ENCODE peak calls at places on chromosomes 2 and 18, in seven cellular contexts. One of them, this sample, is unnamed.

GRCh38 chr2:53569957-53570727 is 197.5 kb upstream of the CHAC2 start:
- DNase-seq in suprapubic skin: no peak
- DNase-seq in K562: no peak
- DNase-seq in transverse colon: no peak
- DNase-seq in A549: peak; percentile 9
- DNase-seq in stomach: no peak
- DNase-seq in esophagus muscularis mucosa: no peak
- DNase-seq in this sample: no peak

GRCh38 chr18:11322716-11323115 is 173.3 kb upstream of the PIEZO2 start:
- DNase-seq in stomach: no peak
- DNase-seq in K562: no peak
- DNase-seq in suprapubic skin: no peak
- DNase-seq in transverse colon: no peak
- DNase-seq in esophagus muscularis mucosa: no peak
- DNase-seq in A549: peak; percentile 6
- DNase-seq in this sample: no peak

GRCh38 chr2:10550206-10551001 is 102.3 kb upstream of the ODC1 start:
- DNase-seq in K562: no peak
- DNase-seq in transverse colon: no peak
- DNase-seq in stomach: no peak
- DNase-seq in esophagus muscularis mucosa: no peak
- DNase-seq in A549: no peak
- DNase-seq in suprapubic skin: no peak
- DNase-seq in this sample: no peak

GRCh38 chr18:11553098-11553940 is 56.1 kb upstream of the SLC35G4 start:
- DNase-seq in K562: peak; percentile 66
- DNase-seq in transverse colon: no peak
- DNase-seq in esophagus muscularis mucosa: peak; percentile 89
- DNase-seq in A549: peak; percentile 52
- DNase-seq in stomach: no peak
- DNase-seq in suprapubic skin: no peak
- DNase-seq in this sample: no peak

GRCh38 chr18:47285456-47285855 is 34.0 kb upstream of the SKOR2 start:
- DNase-seq in A549: no peak
- DNase-seq in transverse colon: no peak
- DNase-seq in esophagus muscularis mucosa: peak; percentile 42
- DNase-seq in K562: no peak
- DNase-seq in stomach: no peak
- DNase-seq in suprapubic skin: no peak
- DNase-seq in this sample: no peak

GRCh38 chr2:69767034-69767433 is 25.1 kb downstream of the ANXA4 start:
- DNase-seq in A549: no peak
- DNase-seq in transverse colon: no peak
- DNase-seq in stomach: no peak
- DNase-seq in esophagus muscularis mucosa: no peak
- DNase-seq in suprapubic skin: no peak
- DNase-seq in K562: no peak
- DNase-seq in this sample: peak; percentile 22

GRCh38 chr18:22471546-22472131 is 53.9 kb upstream of the CTAGE1 start:
- DNase-seq in esophagus muscularis mucosa: peak; percentile 86
- DNase-seq in transverse colon: no peak
- DNase-seq in A549: no peak
- DNase-seq in stomach: peak; percentile 71
- DNase-seq in K562: no peak
- DNase-seq in suprapubic skin: no peak
- DNase-seq in this sample: no peak

GRCh38 chr2:1854747-1855146 is 110.4 kb upstream of the PXDN start:
- DNase-seq in stomach: no peak
- DNase-seq in K562: peak; percentile 18
- DNase-seq in esophagus muscularis mucosa: no peak
- DNase-seq in transverse colon: no peak
- DNase-seq in suprapubic skin: no peak
- DNase-seq in A549: peak; percentile 29
- DNase-seq in this sample: no peak

GRCh38 chr2:232980683-232981082 is 32.4 kb downstream of the NGEF start:
- DNase-seq in transverse colon: no peak
- DNase-seq in A549: peak; percentile 17
- DNase-seq in K562: no peak
- DNase-seq in stomach: no peak
- DNase-seq in suprapubic skin: no peak
- DNase-seq in esophagus muscularis mucosa: no peak
- DNase-seq in this sample: no peak

GRCh38 chr2:143901185-143901842 is 618.6 kb downstream of the ZEB2 start:
- DNase-seq in esophagus muscularis mucosa: no peak
- DNase-seq in A549: peak; percentile 9
- DNase-seq in K562: no peak
- DNase-seq in stomach: no peak
- DNase-seq in transverse colon: no peak
- DNase-seq in suprapubic skin: no peak
- DNase-seq in this sample: no peak

GRCh38 chr2:6965071-6965795 is 48.0 kb downstream of the RNF144A start:
- DNase-seq in stomach: no peak
- DNase-seq in K562: no peak
- DNase-seq in suprapubic skin: no peak
- DNase-seq in esophagus muscularis mucosa: peak; percentile 57
- DNase-seq in A549: no peak
- DNase-seq in transverse colon: no peak
- DNase-seq in this sample: no peak

GRCh38 chr2:70084973-70085710 is 2.1 kb upstream of the PCBP1 start:
- DNase-seq in stomach: peak; percentile 68
- DNase-seq in A549: no peak
- DNase-seq in suprapubic skin: peak; percentile 65
- DNase-seq in K562: peak; percentile 41
- DNase-seq in esophagus muscularis mucosa: no peak
- DNase-seq in transverse colon: peak; percentile 61
- DNase-seq in this sample: peak; percentile 54

GRCh38 chr18:32286749-32287148 is 96.9 kb downstream of the MEP1B start:
- DNase-seq in K562: no peak
- DNase-seq in transverse colon: no peak
- DNase-seq in esophagus muscularis mucosa: no peak
- DNase-seq in A549: no peak
- DNase-seq in suprapubic skin: no peak
- DNase-seq in stomach: no peak
- DNase-seq in this sample: no peak

GRCh38 chr2:190547914-190548313 is 13.4 kb upstream of the NEMP2 start:
- DNase-seq in transverse colon: no peak
- DNase-seq in stomach: no peak
- DNase-seq in suprapubic skin: no peak
- DNase-seq in A549: no peak
- DNase-seq in K562: no peak
- DNase-seq in esophagus muscularis mucosa: no peak
- DNase-seq in this sample: no peak

GRCh38 chr2:121532894-121533293 is 2.2 kb downstream of the RNU4ATAC start:
- DNase-seq in K562: no peak
- DNase-seq in stomach: no peak
- DNase-seq in suprapubic skin: no peak
- DNase-seq in esophagus muscularis mucosa: no peak
- DNase-seq in transverse colon: no peak
- DNase-seq in A549: no peak
- DNase-seq in this sample: no peak

GRCh38 chr2:39568116-39568515 is 97.6 kb upstream of the TMEM178A start:
- DNase-seq in transverse colon: no peak
- DNase-seq in esophagus muscularis mucosa: no peak
- DNase-seq in suprapubic skin: no peak
- DNase-seq in stomach: no peak
- DNase-seq in A549: no peak
- DNase-seq in K562: no peak
- DNase-seq in this sample: no peak

GRCh38 chr2:237763812-237764211 is 34.8 kb upstream of the RBM44 start:
- DNase-seq in suprapubic skin: no peak
- DNase-seq in esophagus muscularis mucosa: no peak
- DNase-seq in K562: no peak
- DNase-seq in transverse colon: no peak
- DNase-seq in stomach: no peak
- DNase-seq in A549: no peak
- DNase-seq in this sample: no peak

GRCh38 chr2:217931846-217932560 is 70.8 kb downstream of the TNS1 start:
- DNase-seq in transverse colon: no peak
- DNase-seq in esophagus muscularis mucosa: no peak
- DNase-seq in K562: no peak
- DNase-seq in A549: no peak
- DNase-seq in suprapubic skin: no peak
- DNase-seq in stomach: no peak
- DNase-seq in this sample: no peak

GRCh38 chr2:237563816-237564215 is 2.6 kb upstream of the PRLH start:
- DNase-seq in stomach: no peak
- DNase-seq in esophagus muscularis mucosa: no peak
- DNase-seq in K562: no peak
- DNase-seq in A549: no peak
- DNase-seq in suprapubic skin: no peak
- DNase-seq in transverse colon: no peak
- DNase-seq in this sample: peak; percentile 26

GRCh38 chr18:36095936-36096519 is 28.7 kb upstream of the RPRD1A start:
- DNase-seq in A549: peak; percentile 69
- DNase-seq in stomach: no peak
- DNase-seq in esophagus muscularis mucosa: no peak
- DNase-seq in suprapubic skin: no peak
- DNase-seq in transverse colon: no peak
- DNase-seq in K562: peak; percentile 47
- DNase-seq in this sample: no peak

GRCh38 chr2:173869244-173869643 is 95.9 kb downstream of the SP3 start:
- DNase-seq in A549: no peak
- DNase-seq in esophagus muscularis mucosa: no peak
- DNase-seq in transverse colon: no peak
- DNase-seq in suprapubic skin: no peak
- DNase-seq in K562: no peak
- DNase-seq in stomach: no peak
- DNase-seq in this sample: no peak

GRCh38 chr2:173865976-173866857 is 99.0 kb downstream of the SP3 start:
- DNase-seq in suprapubic skin: no peak
- DNase-seq in esophagus muscularis mucosa: no peak
- DNase-seq in stomach: no peak
- DNase-seq in A549: no peak
- DNase-seq in K562: no peak
- DNase-seq in transverse colon: no peak
- DNase-seq in this sample: no peak

GRCh38 chr2:173869830-173870229 is 95.3 kb downstream of the SP3 start:
- DNase-seq in suprapubic skin: no peak
- DNase-seq in transverse colon: no peak
- DNase-seq in K562: no peak
- DNase-seq in esophagus muscularis mucosa: no peak
- DNase-seq in A549: no peak
- DNase-seq in stomach: no peak
- DNase-seq in this sample: no peak

GRCh38 chr2:173862612-173863217 is 102.5 kb downstream of the SP3 start:
- DNase-seq in transverse colon: no peak
- DNase-seq in esophagus muscularis mucosa: no peak
- DNase-seq in stomach: no peak
- DNase-seq in A549: no peak
- DNase-seq in K562: no peak
- DNase-seq in suprapubic skin: no peak
- DNase-seq in this sample: no peak

GRCh38 chr2:173866858-173867620 is 98.1 kb downstream of the SP3 start:
- DNase-seq in suprapubic skin: peak; percentile 64
- DNase-seq in A549: no peak
- DNase-seq in esophagus muscularis mucosa: no peak
- DNase-seq in stomach: no peak
- DNase-seq in transverse colon: no peak
- DNase-seq in K562: no peak
- DNase-seq in this sample: peak; percentile 42
- TF ChIP-seq EP300 in suprapubic skin: no peak
- TF ChIP-seq EP300 in A549: no peak
- TF ChIP-seq EP300 in esophagus muscularis mucosa: no peak
- TF ChIP-seq EP300 in stomach: no peak
- TF ChIP-seq EP300 in transverse colon: no peak
- TF ChIP-seq EP300 in K562: no peak
- TF ChIP-seq EP300 in this sample: no peak

GRCh38 chr18:7872569-7872968 is 305.5 kb downstream of the PTPRM start:
- DNase-seq in stomach: no peak
- DNase-seq in esophagus muscularis mucosa: no peak
- DNase-seq in A549: peak; percentile 92
- DNase-seq in suprapubic skin: no peak
- DNase-seq in transverse colon: no peak
- DNase-seq in K562: no peak
- DNase-seq in this sample: no peak
- TF ChIP-seq CTCF in stomach: no peak
- TF ChIP-seq CTCF in esophagus muscularis mucosa: no peak
- TF ChIP-seq CTCF in A549: peak; percentile 54
- TF ChIP-seq CTCF in suprapubic skin: no peak
- TF ChIP-seq CTCF in transverse colon: no peak
- TF ChIP-seq CTCF in K562: no peak
- TF ChIP-seq CTCF in this sample: no peak

GRCh38 chr18:35072616-35073015 is 31.4 kb downstream of the MAPRE2 start:
- DNase-seq in transverse colon: no peak
- DNase-seq in esophagus muscularis mucosa: no peak
- DNase-seq in suprapubic skin: no peak
- DNase-seq in A549: no peak
- DNase-seq in stomach: no peak
- DNase-seq in K562: no peak
- DNase-seq in this sample: no peak

GRCh38 chr18:35074581-35074980 is 33.4 kb downstream of the MAPRE2 start:
- DNase-seq in transverse colon: no peak
- DNase-seq in stomach: no peak
- DNase-seq in K562: no peak
- DNase-seq in suprapubic skin: no peak
- DNase-seq in A549: no peak
- DNase-seq in esophagus muscularis mucosa: no peak
- DNase-seq in this sample: no peak

GRCh38 chr18:35073186-35074105 is 32.2 kb downstream of the MAPRE2 start:
- DNase-seq in A549: no peak
- DNase-seq in esophagus muscularis mucosa: no peak
- DNase-seq in transverse colon: no peak
- DNase-seq in K562: no peak
- DNase-seq in stomach: no peak
- DNase-seq in suprapubic skin: no peak
- DNase-seq in this sample: no peak

GRCh38 chr18:35075132-35075531 is 33.9 kb downstream of the MAPRE2 start:
- DNase-seq in suprapubic skin: no peak
- DNase-seq in K562: no peak
- DNase-seq in stomach: no peak
- DNase-seq in transverse colon: no peak
- DNase-seq in A549: no peak
- DNase-seq in esophagus muscularis mucosa: no peak
- DNase-seq in this sample: no peak

DNA sequence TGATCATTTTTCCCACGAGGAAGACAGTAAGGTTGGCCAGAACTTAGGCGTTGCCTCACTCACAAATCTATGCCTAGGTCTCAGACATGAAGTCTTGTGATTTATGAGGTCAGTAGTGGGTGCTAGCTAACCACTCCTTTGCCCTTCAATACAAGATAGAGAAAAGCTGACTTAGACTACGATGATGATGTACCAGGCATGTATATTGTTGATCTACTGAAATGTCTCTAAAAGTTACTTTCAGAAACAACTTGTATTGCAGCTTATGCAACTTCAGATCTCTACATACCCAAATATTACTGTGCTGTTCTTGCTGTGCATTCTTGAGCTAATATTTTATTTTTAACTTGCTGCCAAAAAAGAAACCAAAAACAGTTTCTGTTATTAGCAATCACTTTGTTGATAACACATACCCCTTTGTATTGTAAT is 30.6 kb downstream of the MAPRE2 start:
- DNase-seq in K562: no peak
- DNase-seq in suprapubic skin: no peak
- DNase-seq in transverse colon: no peak
- DNase-seq in A549: no peak
- DNase-seq in stomach: no peak
- DNase-seq in esophagus muscularis mucosa: no peak
- DNase-seq in this sample: no peak
- H3K4me1 ChIP-seq in K562: peaks cover 6% of the 10 kb centered on the region
- H3K4me1 ChIP-seq in suprapubic skin: peaks cover 8% of the 10 kb centered on the region
- H3K4me1 ChIP-seq in transverse colon: no peaks in the 10 kb centered on the region
- H3K4me1 ChIP-seq in A549: peaks cover 24% of the 10 kb centered on the region
- H3K4me1 ChIP-seq in stomach: no peaks in the 10 kb centered on the region
- H3K4me1 ChIP-seq in esophagus muscularis mucosa: peaks cover 45% of the 10 kb centered on the region
- H3K4me1 ChIP-seq in this sample: peaks cover 4% of the 10 kb centered on the region

GRCh38 chr2:110828330-110828729 is 96.0 kb downstream of the ACOXL start:
- DNase-seq in esophagus muscularis mucosa: no peak
- DNase-seq in transverse colon: no peak
- DNase-seq in A549: peak; percentile 44
- DNase-seq in K562: no peak
- DNase-seq in suprapubic skin: no peak
- DNase-seq in stomach: no peak
- DNase-seq in this sample: no peak
- TF ChIP-seq EP300 in esophagus muscularis mucosa: no peak
- TF ChIP-seq EP300 in transverse colon: no peak
- TF ChIP-seq EP300 in A549: no peak
- TF ChIP-seq EP300 in K562: no peak
- TF ChIP-seq EP300 in suprapubic skin: no peak
- TF ChIP-seq EP300 in stomach: no peak
- TF ChIP-seq EP300 in this sample: no peak

This sample was measured in ovary.